ENCODE peak calls at places on chromosomes 12 and 14, in seven cellular contexts. One of them, this sample, is unnamed. For H3K4me1, the result is how much of the 10 kb centered on the place peaks cover.

GRCh38 chr12:20549115-20549719 is 145.9 kb upstream of the SLCO1C1 start:
- DNase-seq in gastrocnemius medialis: no peak
- DNase-seq in effector memory CD4-positive, alpha-beta T cell: no peak
- DNase-seq in OCI-LY7: no peak
- DNase-seq in GM23248: peak
- DNase-seq in DND-41: no peak
- DNase-seq in astrocyte: no peak
- DNase-seq in this sample: no peak

GRCh38 chr14:70653662-70654061 is 11.9 kb downstream of the TTC9 start:
- DNase-seq in gastrocnemius medialis: no peak
- DNase-seq in GM23248: no peak
- DNase-seq in astrocyte: no peak
- DNase-seq in OCI-LY7: no peak
- DNase-seq in effector memory CD4-positive, alpha-beta T cell: no peak
- DNase-seq in DND-41: no peak
- DNase-seq in this sample: no peak

GRCh38 chr14:55938249-55938791 is 179.9 kb upstream of the PELI2 start:
- DNase-seq in DND-41: no peak
- DNase-seq in effector memory CD4-positive, alpha-beta T cell: no peak
- DNase-seq in GM23248: peak
- DNase-seq in OCI-LY7: no peak
- DNase-seq in astrocyte: peak
- DNase-seq in gastrocnemius medialis: no peak
- DNase-seq in this sample: no peak

GRCh38 chr12:26936559-26937442 is 980 bp downstream of the INTS13 start:
- DNase-seq in effector memory CD4-positive, alpha-beta T cell: peak
- DNase-seq in GM23248: peak
- DNase-seq in DND-41: peak
- DNase-seq in OCI-LY7: no peak
- DNase-seq in astrocyte: no peak
- DNase-seq in gastrocnemius medialis: no peak
- DNase-seq in this sample: no peak

GRCh38 chr14:93703941-93704340 is 84.3 kb downstream of the PRIMA1 start:
- DNase-seq in GM23248: no peak
- DNase-seq in gastrocnemius medialis: no peak
- DNase-seq in OCI-LY7: no peak
- DNase-seq in effector memory CD4-positive, alpha-beta T cell: no peak
- DNase-seq in DND-41: no peak
- DNase-seq in astrocyte: no peak
- DNase-seq in this sample: no peak

GRCh38 chr14:59707778-59708635 is 131.4 kb upstream of the CCDC175 start:
- DNase-seq in astrocyte: no peak
- DNase-seq in gastrocnemius medialis: no peak
- DNase-seq in effector memory CD4-positive, alpha-beta T cell: no peak
- DNase-seq in OCI-LY7: no peak
- DNase-seq in GM23248: peak
- DNase-seq in DND-41: no peak
- DNase-seq in this sample: no peak

GRCh38 chr12:131610891-131611290 is 100.0 kb upstream of the SFSWAP start:
- DNase-seq in DND-41: no peak
- DNase-seq in GM23248: no peak
- DNase-seq in effector memory CD4-positive, alpha-beta T cell: no peak
- DNase-seq in astrocyte: no peak
- DNase-seq in gastrocnemius medialis: no peak
- DNase-seq in OCI-LY7: no peak
- DNase-seq in this sample: no peak

GRCh38 chr14:105173145-105173544 is 4.6 kb upstream of the JAG2 start:
- DNase-seq in effector memory CD4-positive, alpha-beta T cell: no peak
- DNase-seq in gastrocnemius medialis: no peak
- DNase-seq in GM23248: no peak
- DNase-seq in DND-41: no peak
- DNase-seq in OCI-LY7: no peak
- DNase-seq in astrocyte: no peak
- DNase-seq in this sample: no peak

GRCh38 chr12:102876883-102877282 is 40.2 kb downstream of the PAH start:
- DNase-seq in GM23248: no peak
- DNase-seq in DND-41: peak
- DNase-seq in effector memory CD4-positive, alpha-beta T cell: no peak
- DNase-seq in gastrocnemius medialis: no peak
- DNase-seq in OCI-LY7: no peak
- DNase-seq in astrocyte: no peak
- DNase-seq in this sample: no peak

GRCh38 chr12:105935981-105936380 is 202.8 kb downstream of the NUAK1 start:
- DNase-seq in astrocyte: peak
- DNase-seq in DND-41: no peak
- DNase-seq in OCI-LY7: no peak
- DNase-seq in effector memory CD4-positive, alpha-beta T cell: no peak
- DNase-seq in gastrocnemius medialis: no peak
- DNase-seq in GM23248: peak
- DNase-seq in this sample: no peak

GRCh38 chr12:39319180-39319579 is 123.7 kb downstream of the KIF21A start:
- DNase-seq in effector memory CD4-positive, alpha-beta T cell: no peak
- DNase-seq in astrocyte: no peak
- DNase-seq in OCI-LY7: no peak
- DNase-seq in gastrocnemius medialis: no peak
- DNase-seq in GM23248: no peak
- DNase-seq in DND-41: no peak
- DNase-seq in this sample: no peak

GRCh38 chr12:94813314-94813713 is 163.0 kb upstream of the TMCC3 start:
- DNase-seq in gastrocnemius medialis: no peak
- DNase-seq in effector memory CD4-positive, alpha-beta T cell: no peak
- DNase-seq in OCI-LY7: peak
- DNase-seq in astrocyte: no peak
- DNase-seq in DND-41: no peak
- DNase-seq in GM23248: peak
- DNase-seq in this sample: no peak

GRCh38 chr12:51636581-51636980 is 45.5 kb downstream of the SCN8A start:
- DNase-seq in effector memory CD4-positive, alpha-beta T cell: no peak
- DNase-seq in OCI-LY7: no peak
- DNase-seq in GM23248: peak
- DNase-seq in gastrocnemius medialis: no peak
- DNase-seq in astrocyte: no peak
- DNase-seq in DND-41: no peak
- DNase-seq in this sample: no peak

GRCh38 chr12:49671051-49671765 is 36.0 kb downstream of the FMNL3 start:
- DNase-seq in OCI-LY7: peak
- DNase-seq in astrocyte: no peak
- DNase-seq in effector memory CD4-positive, alpha-beta T cell: peak
- DNase-seq in DND-41: peak
- DNase-seq in GM23248: no peak
- DNase-seq in gastrocnemius medialis: no peak
- DNase-seq in this sample: no peak

GRCh38 chr14:24920265-24921080 is 129.5 kb downstream of the STXBP6 start:
- DNase-seq in astrocyte: peak
- DNase-seq in GM23248: no peak
- DNase-seq in DND-41: no peak
- DNase-seq in OCI-LY7: no peak
- DNase-seq in gastrocnemius medialis: no peak
- DNase-seq in effector memory CD4-positive, alpha-beta T cell: no peak
- DNase-seq in this sample: no peak

GRCh38 chr12:4269279-4269991 is 4.1 kb upstream of the CCND2 start:
- DNase-seq in DND-41: peak
- DNase-seq in GM23248: peak
- DNase-seq in astrocyte: peak
- DNase-seq in OCI-LY7: peak
- DNase-seq in effector memory CD4-positive, alpha-beta T cell: peak
- DNase-seq in gastrocnemius medialis: peak
- DNase-seq in this sample: no peak
- H3K4me1 ChIP-seq in DND-41: half or more
- H3K4me1 ChIP-seq in GM23248: under half
- H3K4me1 ChIP-seq in astrocyte: under half
- H3K4me1 ChIP-seq in OCI-LY7: under half
- H3K4me1 ChIP-seq in effector memory CD4-positive, alpha-beta T cell: under half
- H3K4me1 ChIP-seq in gastrocnemius medialis: under half
- H3K4me1 ChIP-seq in this sample: under half

GRCh38 chr14:52911904-52912303 is 38.9 kb downstream of the FERMT2 start:
- DNase-seq in DND-41: no peak
- DNase-seq in gastrocnemius medialis: no peak
- DNase-seq in astrocyte: no peak
- DNase-seq in effector memory CD4-positive, alpha-beta T cell: no peak
- DNase-seq in GM23248: no peak
- DNase-seq in OCI-LY7: no peak
- DNase-seq in this sample: no peak

GRCh38 chr14:52910597-52910996 is 40.3 kb downstream of the FERMT2 start:
- DNase-seq in DND-41: no peak
- DNase-seq in gastrocnemius medialis: no peak
- DNase-seq in GM23248: peak
- DNase-seq in effector memory CD4-positive, alpha-beta T cell: no peak
- DNase-seq in astrocyte: no peak
- DNase-seq in OCI-LY7: no peak
- DNase-seq in this sample: no peak

GRCh38 chr14:52906141-52906601 is 44.7 kb downstream of the FERMT2 start:
- DNase-seq in DND-41: no peak
- DNase-seq in GM23248: peak
- DNase-seq in gastrocnemius medialis: no peak
- DNase-seq in OCI-LY7: no peak
- DNase-seq in effector memory CD4-positive, alpha-beta T cell: no peak
- DNase-seq in astrocyte: peak
- DNase-seq in this sample: no peak

GRCh38 chr14:52902971-52903385 is 47.9 kb downstream of the FERMT2 start:
- DNase-seq in effector memory CD4-positive, alpha-beta T cell: no peak
- DNase-seq in DND-41: no peak
- DNase-seq in OCI-LY7: no peak
- DNase-seq in astrocyte: peak
- DNase-seq in GM23248: peak
- DNase-seq in gastrocnemius medialis: no peak
- DNase-seq in this sample: no peak

GRCh38 chr14:52907949-52908348 is 42.9 kb downstream of the FERMT2 start:
- DNase-seq in effector memory CD4-positive, alpha-beta T cell: no peak
- DNase-seq in GM23248: no peak
- DNase-seq in DND-41: no peak
- DNase-seq in OCI-LY7: no peak
- DNase-seq in astrocyte: no peak
- DNase-seq in gastrocnemius medialis: no peak
- DNase-seq in this sample: no peak
- H3K4me1 ChIP-seq in effector memory CD4-positive, alpha-beta T cell: under half
- H3K4me1 ChIP-seq in GM23248: half or more
- H3K4me1 ChIP-seq in DND-41: under half
- H3K4me1 ChIP-seq in OCI-LY7: under half
- H3K4me1 ChIP-seq in astrocyte: under half
- H3K4me1 ChIP-seq in gastrocnemius medialis: under half
- H3K4me1 ChIP-seq in this sample: under half

GRCh38 chr14:61476737-61477410 is 155.5 kb downstream of the PRKCH start:
- DNase-seq in DND-41: peak
- DNase-seq in OCI-LY7: peak
- DNase-seq in astrocyte: peak
- DNase-seq in effector memory CD4-positive, alpha-beta T cell: peak
- DNase-seq in gastrocnemius medialis: peak
- DNase-seq in GM23248: peak
- DNase-seq in this sample: peak

GRCh38 chr14:61474671-61475070 is 153.3 kb downstream of the PRKCH start:
- DNase-seq in astrocyte: no peak
- DNase-seq in OCI-LY7: no peak
- DNase-seq in GM23248: no peak
- DNase-seq in gastrocnemius medialis: no peak
- DNase-seq in effector memory CD4-positive, alpha-beta T cell: no peak
- DNase-seq in DND-41: no peak
- DNase-seq in this sample: peak

GRCh38 chr14:61474021-61474420 is 152.6 kb downstream of the PRKCH start:
- DNase-seq in DND-41: no peak
- DNase-seq in OCI-LY7: no peak
- DNase-seq in gastrocnemius medialis: no peak
- DNase-seq in astrocyte: no peak
- DNase-seq in effector memory CD4-positive, alpha-beta T cell: no peak
- DNase-seq in GM23248: no peak
- DNase-seq in this sample: no peak

GRCh38 chr14:61476105-61476736 is 154.8 kb downstream of the PRKCH start:
- DNase-seq in OCI-LY7: peak
- DNase-seq in GM23248: peak
- DNase-seq in effector memory CD4-positive, alpha-beta T cell: no peak
- DNase-seq in DND-41: no peak
- DNase-seq in astrocyte: no peak
- DNase-seq in gastrocnemius medialis: no peak
- DNase-seq in this sample: no peak

GRCh38 chr14:61475316-61475715 is 153.9 kb downstream of the PRKCH start:
- DNase-seq in OCI-LY7: peak
- DNase-seq in GM23248: peak
- DNase-seq in effector memory CD4-positive, alpha-beta T cell: no peak
- DNase-seq in gastrocnemius medialis: no peak
- DNase-seq in DND-41: no peak
- DNase-seq in astrocyte: peak
- DNase-seq in this sample: no peak
- H3K4me1 ChIP-seq in OCI-LY7: half or more
- H3K4me1 ChIP-seq in GM23248: half or more
- H3K4me1 ChIP-seq in effector memory CD4-positive, alpha-beta T cell: half or more
- H3K4me1 ChIP-seq in gastrocnemius medialis: under half
- H3K4me1 ChIP-seq in DND-41: half or more
- H3K4me1 ChIP-seq in astrocyte: half or more
- H3K4me1 ChIP-seq in this sample: half or more

DNA sequence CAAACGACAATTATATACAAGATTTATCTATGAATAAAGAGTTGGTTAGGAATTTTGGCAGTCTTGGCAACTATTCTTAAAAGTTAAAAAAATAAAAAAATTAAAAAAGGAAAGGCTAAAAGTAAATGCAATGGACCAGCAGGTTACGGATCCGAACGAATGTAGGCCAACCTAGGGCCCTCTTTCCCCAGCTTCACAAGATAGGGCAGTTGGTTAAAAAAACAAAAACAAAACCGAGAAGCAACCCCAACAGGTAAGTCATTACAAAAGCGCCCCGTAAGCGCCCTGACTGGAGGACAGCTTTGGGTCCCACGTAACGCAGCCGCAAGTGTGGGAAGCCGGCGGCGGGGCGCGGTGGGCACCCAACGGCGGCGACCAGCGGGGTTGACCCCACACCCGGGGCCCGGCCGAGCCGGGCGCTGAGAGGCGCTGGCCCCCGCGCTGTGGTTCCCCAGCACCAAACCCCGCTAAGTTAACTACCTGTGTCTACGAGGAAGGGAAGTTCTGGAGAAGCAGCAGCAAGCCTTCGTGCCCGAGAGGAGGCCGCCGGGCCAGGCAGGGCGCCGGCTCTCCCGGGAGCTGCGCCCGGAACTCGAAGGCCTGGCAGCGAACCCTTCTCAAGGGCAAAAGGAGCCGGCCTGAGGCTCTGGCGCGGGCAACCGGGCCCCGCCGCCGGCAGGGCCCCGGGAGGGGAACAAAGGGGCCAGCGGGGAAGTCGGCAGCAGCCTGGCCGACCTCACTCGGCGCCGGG is 882 bp downstream of the HECTD1 start:
- DNase-seq in GM23248: peak
- DNase-seq in gastrocnemius medialis: no peak
- DNase-seq in DND-41: no peak
- DNase-seq in astrocyte: peak
- DNase-seq in effector memory CD4-positive, alpha-beta T cell: peak
- DNase-seq in OCI-LY7: peak
- DNase-seq in this sample: no peak
- H3K4me1 ChIP-seq in GM23248: under half
- H3K4me1 ChIP-seq in gastrocnemius medialis: under half
- H3K4me1 ChIP-seq in DND-41: under half
- H3K4me1 ChIP-seq in astrocyte: under half
- H3K4me1 ChIP-seq in effector memory CD4-positive, alpha-beta T cell: under half
- H3K4me1 ChIP-seq in OCI-LY7: under half
- H3K4me1 ChIP-seq in this sample: under half

GRCh38 chr14:68813318-68813838 is 20.5 kb upstream of the ZFP36L1 start:
- DNase-seq in GM23248: no peak
- DNase-seq in astrocyte: no peak
- DNase-seq in DND-41: no peak
- DNase-seq in OCI-LY7: no peak
- DNase-seq in effector memory CD4-positive, alpha-beta T cell: no peak
- DNase-seq in gastrocnemius medialis: no peak
- DNase-seq in this sample: no peak
- H3K4me1 ChIP-seq in GM23248: under half
- H3K4me1 ChIP-seq in astrocyte: under half
- H3K4me1 ChIP-seq in DND-41: under half
- H3K4me1 ChIP-seq in OCI-LY7: half or more
- H3K4me1 ChIP-seq in effector memory CD4-positive, alpha-beta T cell: under half
- H3K4me1 ChIP-seq in gastrocnemius medialis: under half
- H3K4me1 ChIP-seq in this sample: half or more